ENCODE peak calls at places on chromosomes 1 and 21, in four cellular contexts. V is RPMI7951; N is stimulated activated CD8-positive, alpha-beta memory T cell treated with anti-CD3 and anti-CD28 coated beads, Interleukin-12 subunit alpha, Interleukin-12 subunit beta, amount 100 ng/mL, for 1 hour; F is tibial artery. A is an unnamed sample.

GRCh38 chr1:3673381-3674099 is 21.2 kb downstream of the TP73 start:
- DNase-seq in V (no peak), N (no peak), F (no peak), A (no peak)

GRCh38 chr1:62356257-62356835 is 37.1 kb upstream of the KANK4 start:
- DNase-seq in N (no peak), V (peak; percentile 92), F (no peak), A (no peak)

GRCh38 chr1:240031009-240031408 is 60.7 kb upstream of the FMN2 start:
- DNase-seq in F (no peak), N (no peak), V (peak; percentile 87), A (no peak)

GRCh38 chr1:118395430-118396001 is 210.5 kb upstream of the SPAG17 start:
- DNase-seq in F (no peak), N (no peak), V (no peak), A (no peak)

GRCh38 chr1:151998611-151999362 is 5.1 kb upstream of the S100A10 start:
- DNase-seq in V (no peak), N (no peak), F (no peak), A (no peak)

GRCh38 chr21:38220270-38220737 is 36.5 kb upstream of the KCNJ15 start:
- DNase-seq in F (no peak), N (no peak), V (no peak), A (no peak)

GRCh38 chr1:10504259-10504658 is 29.5 kb downstream of the PEX14 start:
- DNase-seq in N (no peak), V (no peak), F (no peak), A (no peak)

GRCh38 chr1:86537928-86538695 is 8.8 kb upstream of the CLCA4 start:
- DNase-seq in N (no peak), F (no peak), V (peak; percentile 12), A (no peak)

GRCh38 chr1:62294211-62294610 is 25.0 kb downstream of the KANK4 start:
- DNase-seq in N (no peak), V (peak; percentile 24), F (no peak), A (no peak)

GRCh38 chr1:218299416-218299815 is 14.3 kb downstream of the RRP15 start:
- DNase-seq in F (no peak), V (peak; percentile 38), N (no peak), A (no peak)

GRCh38 chr1:64182207-64182606 is 21.2 kb upstream of the UBE2U start:
- DNase-seq in N (no peak), V (no peak), F (no peak), A (no peak)

GRCh38 chr1:163361123-163361934 is 39.6 kb downstream of the NUF2 start:
- DNase-seq in N (no peak), F (no peak), V (peak; percentile 10), A (no peak)

GRCh38 chr1:202223110-202223834 is 29.7 kb downstream of the LGR6 start:
- DNase-seq in F (no peak), V (no peak), N (no peak), A (no peak)

GRCh38 chr1:118479351-118479750 is 294.3 kb upstream of the SPAG17 start:
- DNase-seq in F (no peak), V (no peak), N (no peak), A (no peak)

GRCh38 chr21:31420354-31420753 is 76.3 kb upstream of the TIAM1 start:
- DNase-seq in V (no peak), F (no peak), N (no peak), A (no peak)

GRCh38 chr21:37763298-37763697 is 153.0 kb downstream of the KCNJ6 start:
- DNase-seq in F (no peak), N (no peak), V (no peak), A (no peak)

GRCh38 chr1:64282353-64282752 is 78.9 kb downstream of the UBE2U start:
- DNase-seq in F (no peak), N (no peak), V (peak; percentile 2), A (no peak)

GRCh38 chr1:90973897-90974798 is 47.7 kb downstream of the ZNF644 start:
- DNase-seq in N (no peak), V (peak; percentile 78), F (no peak), A (no peak)

GRCh38 chr1:232981161-232981560 is 30.8 kb downstream of the NTPCR start:
- DNase-seq in V (no peak), F (no peak), N (no peak), A (no peak)

GRCh38 chr1:31639543-31639942 is 5.1 kb downstream of the PEF1 start:
- DNase-seq in N (no peak), F (no peak), V (peak; percentile 24), A (no peak)

GRCh38 chr1:20219991-20220390 is 33.7 kb upstream of the PLA2G2C start:
- DNase-seq in F (no peak), V (no peak), N (no peak), A (no peak)

GRCh38 chr1:41656088-41656487 is 171.6 kb upstream of the EDN2 start:
- DNase-seq in N (no peak), V (no peak), F (no peak), A (no peak)

GRCh38 chr1:61585714-61586113 is 139.2 kb downstream of the TM2D1 start:
- DNase-seq in F (no peak), N (no peak), V (peak; percentile 50), A (no peak)

GRCh38 chr1:153152481-153152880 is 1.8 kb upstream of the SPRR2G start:
- DNase-seq in F (no peak), N (no peak), V (no peak), A (no peak)

GRCh38 chr21:34073749-34074282 is 438 bp downstream of the MRPS6 start:
- DNase-seq in N (peak; percentile 30), V (peak; percentile 28), F (no peak), A (peak; percentile 30)

GRCh38 chr1:186793582-186793927 is 35.2 kb upstream of the PLA2G4A start:
- DNase-seq in V (no peak), N (no peak), F (no peak), A (no peak)

GRCh38 chr1:167057297-167057688 is 32.9 kb downstream of the GPA33 start:
- DNase-seq in F (no peak), V (peak; percentile 68), N (no peak), A (no peak)

GRCh38 chr1:4654764-4655673 is 610 bp downstream of the AJAP1 start:
- DNase-seq in V (no peak), N (no peak), F (no peak), A (no peak)

GRCh38 chr1:7564097-7564496 is 207.0 kb upstream of the VAMP3 start:
- DNase-seq in V (no peak), F (no peak), N (no peak), A (no peak)

A was measured in CMK.